ENCODE peak calls at places on chromosomes 7 and 10, in nine cellular contexts. V, B, O, M, Q, H, R, X and D are unnamed samples.

GRCh38 chr7:44163591-44163990 is 22.5 kb upstream of the MYL7 start:
- DNase-seq in V (no peak), B (peak; percentile 96), O (no peak), M (no peak), Q (no peak), H (no peak), R (no peak), X (peak; percentile 78), D (peak; percentile 39)

GRCh38 chr10:79385804-79386531 is 38.7 kb downstream of the PPIF start:
- DNase-seq in V (no peak), B (no peak), O (no peak), M (no peak), Q (no peak), H (no peak), R (no peak), X (no peak), D (peak; percentile 2)

GRCh38 chr7:44431091-44431608 is 59.3 kb downstream of the NUDCD3 start:
- DNase-seq in V (no peak), B (no peak), O (no peak), M (no peak), Q (no peak), H (peak; percentile 34), R (no peak), X (no peak), D (peak; percentile 37)

GRCh38 chr10:95474228-95475002 is 86.8 kb downstream of the SORBS1 start:
- DNase-seq in V (no peak), B (no peak), O (no peak), M (no peak), Q (no peak), H (peak; percentile 43), R (peak; percentile 71), X (no peak), D (no peak)

GRCh38 chr7:142939226-142939910 is at the start of gene LLCFC1:
- DNase-seq in V (no peak), B (no peak), O (no peak), M (no peak), Q (no peak), H (no peak), R (no peak), X (no peak), D (peak; percentile 15)

GRCh38 chr7:28369523-28369922 is 42.8 kb upstream of the CREB5 start:
- DNase-seq in V (no peak), B (no peak), O (no peak), M (no peak), Q (no peak), H (no peak), R (no peak), X (no peak), D (no peak)

GRCh38 chr7:126803990-126804389 is 448.8 kb downstream of the GRM8 start:
- DNase-seq in V (no peak), B (no peak), O (no peak), M (no peak), Q (no peak), H (no peak), R (no peak), X (no peak), D (no peak)

GRCh38 chr7:44536090-44536489 is 5.0 kb downstream of the NPC1L1 start:
- DNase-seq in V (no peak), B (no peak), O (no peak), M (no peak), Q (peak; percentile 57), H (no peak), R (no peak), X (no peak), D (no peak)

GRCh38 chr10:50992972-50993766 is 81.1 kb upstream of the PRKG1 start:
- DNase-seq in V (no peak), B (peak; percentile 49), O (no peak), M (no peak), Q (peak; percentile 49), H (peak; percentile 58), R (no peak), X (no peak), D (peak; percentile 29)

GRCh38 chr10:20892011-20892585 is 5.0 kb downstream of the NEBL start:
- DNase-seq in V (no peak), B (no peak), O (no peak), M (no peak), Q (no peak), H (peak; percentile 75), R (no peak), X (no peak), D (no peak)

GRCh38 chr10:5876181-5876768 is 13.4 kb downstream of the ANKRD16 start:
- DNase-seq in V (no peak), B (peak; percentile 83), O (no peak), M (peak; percentile 55), Q (no peak), H (no peak), R (no peak), X (peak; percentile 64), D (no peak)

GRCh38 chr10:63425512-63425911 is 40.3 kb downstream of the JMJD1C start:
- DNase-seq in V (no peak), B (no peak), O (no peak), M (no peak), Q (no peak), H (no peak), R (no peak), X (no peak), D (no peak)

GRCh38 chr10:130190737-130191115 is 54.5 kb downstream of the GLRX3 start:
- DNase-seq in V (no peak), B (no peak), O (no peak), M (no peak), Q (no peak), H (no peak), R (no peak), X (no peak), D (no peak)

GRCh38 chr7:113892818-113893217 is 26.0 kb downstream of the PPP1R3A start:
- DNase-seq in V (no peak), B (no peak), O (no peak), M (no peak), Q (no peak), H (no peak), R (no peak), X (no peak), D (no peak)

GRCh38 chr10:283916-284356 is 148.7 kb downstream of the ZMYND11 start:
- DNase-seq in V (peak; percentile 7), B (no peak), O (no peak), M (no peak), Q (no peak), H (no peak), R (no peak), X (no peak), D (no peak)

GRCh38 chr10:12907651-12908050 is 93.9 kb downstream of the CCDC3 start:
- DNase-seq in V (no peak), B (peak; percentile 27), O (no peak), M (no peak), Q (no peak), H (no peak), R (no peak), X (no peak), D (no peak)

GRCh38 chr10:71971311-71971731 is 7.1 kb downstream of the CHST3 start:
- DNase-seq in V (no peak), B (no peak), O (no peak), M (peak; percentile 18), Q (no peak), H (no peak), R (no peak), X (no peak), D (peak; percentile 12)

GRCh38 chr10:118151461-118151860 is 104.7 kb upstream of the RAB11FIP2 start:
- DNase-seq in V (no peak), B (no peak), O (no peak), M (no peak), Q (no peak), H (no peak), R (no peak), X (no peak), D (no peak)

GRCh38 chr7:7686806-7687205 is 31.6 kb downstream of the RPA3 start:
- DNase-seq in V (no peak), B (no peak), O (no peak), M (no peak), Q (no peak), H (no peak), R (no peak), X (no peak), D (no peak)

GRCh38 chr7:30472771-30473392 is 5.7 kb downstream of the NOD1 start:
- DNase-seq in V (no peak), B (peak; percentile 74), O (no peak), M (no peak), Q (no peak), H (no peak), R (no peak), X (no peak), D (no peak)

GRCh38 chr7:107372298-107372697 is 97.6 kb upstream of the GPR22 start:
- DNase-seq in V (no peak), B (peak; percentile 50), O (no peak), M (no peak), Q (no peak), H (no peak), R (no peak), X (no peak), D (no peak)

GRCh38 chr7:6505685-6506559 is 45.3 kb downstream of the GRID2IP start:
- DNase-seq in V (no peak), B (no peak), O (no peak), M (no peak), Q (no peak), H (no peak), R (no peak), X (no peak), D (no peak)

GRCh38 chr10:132398566-132398991 is 1.6 kb downstream of the PWWP2B start:
- DNase-seq in V (no peak), B (no peak), O (no peak), M (no peak), Q (peak; percentile 88), H (peak; percentile 27), R (no peak), X (no peak), D (peak; percentile 7)

GRCh38 chr10:5538446-5538845 is 13.7 kb downstream of the CALML3 start:
- DNase-seq in V (no peak), B (peak; percentile 50), O (no peak), M (no peak), Q (no peak), H (no peak), R (no peak), X (no peak), D (no peak)

GRCh38 chr7:30519122-30519521 is 14.5 kb upstream of the GGCT start:
- DNase-seq in V (no peak), B (no peak), O (no peak), M (no peak), Q (no peak), H (no peak), R (no peak), X (no peak), D (no peak)

GRCh38 chr10:47277352-47278151 is 22.4 kb upstream of the GDF10 start:
- DNase-seq in V (no peak), B (no peak), O (peak; percentile 42), M (no peak), Q (no peak), H (no peak), R (no peak), X (no peak), D (no peak)

GRCh38 chr10:7111574-7111973 is 299.3 kb downstream of the SFMBT2 start:
- DNase-seq in V (no peak), B (no peak), O (no peak), M (no peak), Q (no peak), H (no peak), R (no peak), X (no peak), D (no peak)

GRCh38 chr7:31764457-31764856 is 77.4 kb downstream of the PPP1R17 start:
- DNase-seq in V (no peak), B (no peak), O (no peak), M (no peak), Q (no peak), H (no peak), R (no peak), X (no peak), D (no peak)

GRCh38 chr7:112726076-112726475 is 64.1 kb downstream of the TMEM168 start:
- DNase-seq in V (no peak), B (no peak), O (no peak), M (no peak), Q (no peak), H (no peak), R (no peak), X (no peak), D (no peak)

GRCh38 chr10:73577788-73578187 is 13.4 kb downstream of the USP54 start:
- DNase-seq in V (no peak), B (no peak), O (no peak), M (no peak), Q (no peak), H (peak; percentile 83), R (no peak), X (no peak), D (peak; percentile 95)

GRCh38 chr7:142459557-142459963 is 201.7 kb upstream of the PRSS58 start:
- DNase-seq in V (no peak), B (peak; percentile 84), O (peak; percentile 28), M (peak; percentile 16), Q (no peak), H (no peak), R (peak; percentile 13), X (peak; percentile 72), D (peak; percentile 9)